ENCODE peak calls at places on chromosomes 2 and 18, in ten cellular contexts. B, Q, T, H, L, M, O, R, J and V are unnamed samples.
A peak's percentile ranks its signal among the peaks of the same experiment; 100 is the strongest.

GRCh38 chr2:129620411-129620810 is 359.1 kb upstream of the RAB6C start:
- DNase-seq in L (no peak), B (no peak), H (no peak), M (no peak), J (no peak), R (no peak), Q (no peak), O (no peak), T (no peak), V (no peak)

GRCh38 chr2:104429978-104430740 is 423.8 kb upstream of the POU3F3 start:
- DNase-seq in R (no peak), L (no peak), M (no peak), B (no peak), Q (no peak), T (no peak), O (no peak), J (no peak), H (no peak), V (no peak)

GRCh38 chr18:5895886-5896740 is 791 bp upstream of the TMEM200C start:
- DNase-seq in B (no peak), Q (peak; percentile 34), O (peak; percentile 48), T (no peak), H (no peak), M (peak; percentile 22), L (no peak), J (no peak), R (peak; percentile 65), V (no peak)

GRCh38 chr2:191386938-191387536 is 141.8 kb downstream of the MYO1B start:
- DNase-seq in B (no peak), J (peak; percentile 42), Q (no peak), H (peak; percentile 89), R (no peak), M (no peak), O (no peak), L (peak; percentile 88), T (no peak), V (peak; percentile 69)

GRCh38 chr18:45722899-45723298 is 1.1 kb upstream of the SLC14A1 start:
- DNase-seq in L (peak; percentile 50), O (peak; percentile 78), Q (peak; percentile 53), J (peak; percentile 49), B (peak; percentile 57), T (peak; percentile 69), M (peak; percentile 77), H (peak; percentile 68), R (no peak), V (peak; percentile 79)

GRCh38 chr2:2747797-2748301 is 416.8 kb upstream of the MYT1L start:
- DNase-seq in H (no peak), Q (no peak), L (no peak), J (no peak), R (no peak), O (no peak), M (no peak), B (no peak), T (no peak), V (no peak)

GRCh38 chr2:219109468-219109867 is 48.7 kb upstream of the IHH start:
- DNase-seq in J (no peak), L (no peak), T (no peak), M (no peak), H (no peak), O (peak; percentile 67), R (no peak), B (no peak), Q (no peak), V (no peak)

GRCh38 chr2:216257089-216257488 is 115.2 kb downstream of the MARCHF4 start:
- DNase-seq in Q (no peak), H (no peak), L (no peak), M (no peak), O (no peak), J (no peak), R (no peak), T (no peak), B (no peak), V (no peak)

GRCh38 chr2:235390108-235390815 is 103.6 kb upstream of the AGAP1 start:
- DNase-seq in M (no peak), H (peak; percentile 2), Q (peak; percentile 31), B (no peak), R (no peak), O (peak; percentile 50), J (no peak), T (peak; percentile 19), L (peak; percentile 25), V (no peak)

GRCh38 chr2:10400568-10400977 is 47.6 kb downstream of the ODC1 start:
- DNase-seq in O (peak; percentile 75), L (no peak), M (peak; percentile 43), B (no peak), R (no peak), T (peak; percentile 41), H (no peak), Q (no peak), J (no peak), V (no peak)

GRCh38 chr18:58272779-58273500 is 228.9 kb downstream of the NEDD4L start:
- DNase-seq in Q (no peak), B (no peak), M (no peak), L (no peak), H (no peak), O (no peak), T (no peak), R (no peak), J (no peak), V (peak; percentile 38)

GRCh38 chr18:27785815-27786537 is 391.0 kb downstream of the CDH2 start:
- DNase-seq in R (no peak), J (no peak), H (no peak), B (no peak), T (no peak), M (no peak), L (no peak), Q (no peak), O (no peak), V (no peak)

DNA sequence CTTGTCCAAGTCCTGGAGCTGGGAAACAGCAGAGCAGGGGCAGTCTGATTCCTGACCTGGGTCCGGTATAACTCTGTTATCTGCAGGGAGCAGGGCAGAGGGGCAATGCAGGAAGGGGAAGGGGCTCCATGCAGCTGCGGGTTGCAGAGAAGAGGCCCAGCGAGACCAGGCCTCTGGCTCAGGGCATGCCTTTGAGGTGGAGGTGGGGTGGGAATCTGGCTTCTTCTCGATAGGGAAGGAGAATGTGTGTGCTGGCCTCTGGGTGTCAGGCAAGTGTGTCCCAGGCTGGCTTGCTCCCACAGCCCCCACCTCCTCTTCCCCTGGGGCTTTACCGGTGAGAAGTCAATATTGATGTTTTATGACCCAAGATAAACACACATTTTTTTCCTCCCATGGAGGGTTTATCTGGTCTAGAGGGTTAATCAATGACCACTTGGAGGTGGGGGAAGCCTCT is 187.1 kb upstream of the HAAO start:
- DNase-seq in J (no peak), M (no peak), R (peak; percentile 24), H (no peak), O (no peak), T (no peak), Q (no peak), B (no peak), L (no peak), V (no peak)
- TF ChIP-seq CTCF in J (peak; percentile 45), M (no peak), R (no peak), H (no peak), O (no peak), T (no peak), Q (no peak), B (no peak), L (no peak), V (no peak)

DNA sequence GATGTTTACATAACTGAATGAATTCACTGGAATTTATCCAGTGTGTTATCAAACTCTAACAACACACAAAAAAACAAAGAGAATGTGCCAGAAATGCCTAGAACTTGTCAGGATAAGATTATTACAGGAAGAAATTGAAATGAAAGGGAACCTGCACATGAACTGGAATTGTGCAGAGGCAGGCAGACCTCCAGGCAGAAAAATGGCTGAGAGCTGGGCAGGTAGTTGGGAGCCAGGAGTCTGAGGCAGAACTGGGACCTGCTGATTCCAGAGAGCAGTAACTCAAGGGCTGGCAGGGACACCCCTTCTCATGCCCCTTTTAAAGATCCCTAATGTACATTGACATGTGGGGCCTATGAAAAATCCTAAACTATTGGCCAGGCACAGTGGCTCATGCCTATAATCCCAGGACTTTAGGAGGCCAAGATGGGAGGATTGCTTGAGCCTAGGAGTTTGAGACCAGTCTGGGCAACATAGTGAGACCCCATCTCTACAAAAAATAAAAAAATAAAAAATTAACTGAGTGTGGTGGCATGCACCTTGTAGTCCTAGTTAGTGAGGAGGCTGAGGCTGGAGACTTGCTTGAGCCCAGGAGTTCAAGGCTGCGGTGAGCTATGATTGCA is 674 bp upstream of the SP110 start:
- DNase-seq in J (no peak), R (no peak), M (no peak), O (no peak), L (no peak), H (no peak), T (no peak), Q (no peak), B (no peak), V (no peak)
- H3K4me3 ChIP-seq in J (peak overlapping the region; percentile 73), R (peak overlapping the region; percentile 48), M (peak overlapping the region; percentile 85), O (peak overlapping the region; percentile 71), L (peak overlapping the region; percentile 87), H (peak overlapping the region; percentile 87), T (peak overlapping the region; percentile 84), Q (peak overlapping the region; percentile 68), B (peak overlapping the region; percentile 82), V (peak overlapping the region; percentile 78)

GRCh38 chr2:213490087-213490486 is 205.8 kb downstream of the SPAG16 start:
- DNase-seq in R (no peak), Q (no peak), T (no peak), B (no peak), M (no peak), J (no peak), H (no peak), O (no peak), L (no peak), V (no peak)
- TF ChIP-seq CTCF in R (no peak), Q (no peak), T (no peak), B (peak; percentile 10), M (no peak), J (no peak), H (no peak), O (no peak), L (no peak), V (no peak)

DNA sequence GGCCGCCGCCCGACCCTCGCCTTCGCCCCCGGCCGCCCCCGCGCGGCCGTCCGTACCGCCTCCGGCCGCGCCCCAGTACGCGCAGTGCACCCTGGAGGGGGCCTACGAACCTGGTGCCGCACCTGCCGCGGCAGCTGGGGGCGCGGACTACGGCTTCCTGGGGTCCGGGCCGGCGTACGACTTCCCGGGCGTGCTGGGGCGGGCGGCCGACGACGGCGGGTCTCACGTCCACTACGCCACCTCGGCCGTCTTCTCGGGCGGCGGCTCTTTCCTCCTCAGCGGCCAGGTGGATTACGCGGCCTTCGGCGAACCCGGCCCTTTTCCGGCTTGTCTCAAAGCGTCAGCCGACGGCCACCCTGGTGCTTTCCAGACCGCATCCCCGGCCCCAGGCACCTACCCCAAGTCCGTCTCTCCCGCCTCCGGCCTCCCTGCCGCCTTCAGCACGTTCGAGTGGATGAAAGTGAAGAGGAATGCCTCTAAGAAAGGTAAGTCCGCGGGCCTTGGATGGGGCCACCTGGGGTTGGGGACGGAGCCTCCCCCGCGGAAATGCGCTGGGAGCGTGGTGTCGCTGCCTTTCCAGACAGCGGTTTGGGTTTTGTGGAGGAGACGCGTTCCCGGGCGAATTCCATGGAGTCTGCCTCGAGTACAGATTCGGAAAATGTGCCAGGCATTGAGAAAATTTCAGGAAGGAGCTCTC is 649 bp downstream of the HOXD1 start:
- DNase-seq in T (no peak), R (peak; percentile 23), B (no peak), H (no peak), Q (no peak), O (peak; percentile 52), J (no peak), L (no peak), M (no peak), V (no peak)
- H3K4me3 ChIP-seq in T (peak overlapping the region; percentile 47), R (peak overlapping the region; percentile 71), B (no peak overlapping the region), H (no peak overlapping the region), Q (peak overlapping the region; percentile 85), O (peak overlapping the region; percentile 63), J (peak overlapping the region; percentile 82), L (peak overlapping the region; percentile 71), M (peak overlapping the region; percentile 73), V (no peak overlapping the region)